ENCODE peak calls at places on chromosomes 3 and 15, in four cellular contexts. One of them, this sample, is unnamed.

GRCh38 chr15:78149805-78150751 is 916 bp downstream of the IDH3A start:
- DNase-seq in breast epithelium: no peak
- DNase-seq in GM12891: no peak
- DNase-seq in uterus: no peak
- DNase-seq in this sample: no peak

GRCh38 chr3:128319741-128320141 is 146.9 kb downstream of the DNAJB8 start:
- DNase-seq in breast epithelium: no peak
- DNase-seq in GM12891: no peak
- DNase-seq in uterus: no peak
- DNase-seq in this sample: peak

GRCh38 chr3:11186771-11187170 is 32.5 kb downstream of the HRH1 start:
- DNase-seq in breast epithelium: no peak
- DNase-seq in GM12891: no peak
- DNase-seq in uterus: no peak
- DNase-seq in this sample: no peak

GRCh38 chr15:98775498-98776230 is 127.3 kb downstream of the IGF1R start:
- DNase-seq in breast epithelium: no peak
- DNase-seq in GM12891: no peak
- DNase-seq in uterus: no peak
- DNase-seq in this sample: no peak

GRCh38 chr3:116280130-116280740 is 165.1 kb downstream of the LSAMP start:
- DNase-seq in breast epithelium: no peak
- DNase-seq in GM12891: no peak
- DNase-seq in uterus: no peak
- DNase-seq in this sample: no peak

GRCh38 chr15:81948142-81948709 is 97.6 kb downstream of the MEX3B start:
- DNase-seq in breast epithelium: no peak
- DNase-seq in GM12891: no peak
- DNase-seq in uterus: no peak
- DNase-seq in this sample: no peak

GRCh38 chr15:35697549-35698299 is 151.8 kb upstream of the DPH6 start:
- DNase-seq in breast epithelium: no peak
- DNase-seq in GM12891: no peak
- DNase-seq in uterus: no peak
- DNase-seq in this sample: no peak

GRCh38 chr3:111751961-111752360 is 107.1 kb upstream of the PHLDB2 start:
- DNase-seq in breast epithelium: no peak
- DNase-seq in GM12891: no peak
- DNase-seq in uterus: no peak
- DNase-seq in this sample: no peak

GRCh38 chr3:137771401-137772230 is 7.5 kb downstream of the SOX14 start:
- DNase-seq in breast epithelium: no peak
- DNase-seq in GM12891: no peak
- DNase-seq in uterus: no peak
- DNase-seq in this sample: no peak

DNA sequence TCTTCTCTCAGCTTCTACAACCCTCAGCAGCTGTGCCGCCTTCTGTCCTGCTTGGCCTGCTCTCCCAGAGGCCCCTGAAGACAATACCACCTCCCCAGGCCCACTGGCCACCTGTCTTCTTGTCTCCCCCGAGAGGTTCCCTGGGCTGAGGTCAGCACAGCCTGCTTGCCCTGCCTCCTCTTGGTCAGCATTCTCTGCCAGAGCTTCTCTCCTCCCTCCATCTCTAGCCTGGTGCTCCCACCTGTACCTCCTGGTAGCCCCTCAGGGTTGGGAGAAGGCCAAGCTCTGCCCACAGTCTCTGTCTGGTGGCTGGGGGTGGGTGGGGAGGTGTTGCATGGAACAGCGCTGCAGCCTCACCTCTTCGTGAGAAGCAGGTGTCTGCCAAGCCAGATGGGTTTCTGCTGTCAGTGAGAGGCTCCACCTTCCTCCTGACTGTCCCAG is 5.6 kb upstream of the ISLR start:
- DNase-seq in breast epithelium: no peak
- DNase-seq in GM12891: no peak
- DNase-seq in uterus: no peak
- DNase-seq in this sample: peak
- TF ChIP-seq POLR2A in breast epithelium: no peak
- TF ChIP-seq POLR2A in GM12891: no peak
- TF ChIP-seq POLR2A in uterus: no peak
- TF ChIP-seq POLR2A in this sample: no peak

DNA sequence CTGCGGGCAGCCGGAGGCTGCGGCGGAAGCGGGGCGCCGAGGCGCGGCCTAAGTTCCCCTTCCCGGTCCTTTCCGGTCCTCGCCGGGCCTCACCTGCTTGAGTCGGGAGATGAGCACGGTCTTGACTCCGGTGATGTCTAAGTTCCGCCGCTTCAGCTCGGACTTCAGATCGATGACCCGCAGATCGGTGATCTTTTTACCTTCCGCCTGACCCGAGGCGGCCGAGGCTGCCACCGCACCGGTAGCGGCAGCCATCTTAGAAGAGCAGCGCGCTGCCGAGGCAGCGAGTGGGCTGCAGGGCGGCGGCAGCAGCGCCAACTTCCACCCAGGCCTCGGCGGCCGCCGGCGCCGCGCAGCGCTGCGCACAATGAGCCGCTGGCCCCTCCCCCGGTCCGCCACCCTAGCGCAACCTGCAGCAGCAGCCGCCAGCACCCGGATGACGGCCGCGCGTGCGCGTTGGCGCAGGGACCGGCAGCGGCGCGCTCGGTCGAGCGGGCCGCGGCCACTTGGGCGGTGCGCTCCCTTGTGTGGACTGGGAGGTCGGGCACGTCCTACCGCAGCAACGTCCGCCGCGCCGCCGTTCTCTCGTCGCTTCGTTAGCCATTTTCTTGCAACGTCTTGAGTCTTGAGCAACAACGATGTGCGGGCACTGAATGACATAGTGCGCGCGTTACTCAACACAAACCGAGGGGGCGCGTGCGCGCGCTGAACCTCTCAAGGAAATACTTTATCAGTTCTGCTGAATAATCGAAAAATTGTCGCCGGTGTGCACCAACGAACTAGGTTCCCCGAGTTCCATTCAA is at the start of gene SLTM:
- DNase-seq in breast epithelium: peak
- DNase-seq in GM12891: peak
- DNase-seq in uterus: peak
- DNase-seq in this sample: peak
- TF ChIP-seq POLR2A in breast epithelium: peak
- TF ChIP-seq POLR2A in GM12891: peak
- TF ChIP-seq POLR2A in uterus: peak
- TF ChIP-seq POLR2A in this sample: peak

DNA sequence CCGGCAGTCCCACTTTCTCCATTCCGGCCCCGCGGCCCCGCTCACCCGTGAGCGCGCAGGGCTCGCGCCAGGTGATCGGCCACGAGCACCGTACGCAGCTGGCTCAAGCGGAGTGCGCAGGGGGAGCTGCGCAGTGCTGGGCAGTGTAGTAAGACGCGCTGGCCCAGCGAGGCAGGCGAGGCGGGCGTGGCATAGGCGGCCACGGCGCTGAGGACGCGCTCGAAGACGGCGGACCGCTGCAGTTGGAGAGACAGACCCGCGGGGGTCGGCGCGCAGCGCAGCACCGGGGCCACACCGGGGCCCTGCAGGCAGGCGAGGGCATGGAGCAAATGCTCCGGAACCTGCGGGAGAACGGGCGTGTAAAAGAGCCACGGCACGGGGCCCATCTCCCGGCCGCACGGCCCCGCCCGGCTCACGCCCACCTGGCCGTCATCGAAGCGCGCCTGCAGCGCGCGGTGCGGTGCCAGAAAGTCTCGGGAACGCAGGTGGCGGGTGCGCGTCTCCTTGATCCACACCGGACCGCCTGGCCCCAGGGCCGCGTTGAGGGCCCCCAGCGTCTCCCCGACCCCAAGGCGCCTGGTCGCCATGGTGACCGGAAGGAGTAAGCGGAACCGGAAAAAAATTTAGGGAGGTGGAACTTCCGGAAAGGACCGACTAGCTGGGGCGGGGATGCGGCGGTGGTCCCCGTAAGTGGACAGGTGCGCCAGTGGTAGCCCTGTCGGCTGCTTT is at the start of gene DALRD3:
- DNase-seq in breast epithelium: peak
- DNase-seq in GM12891: peak
- DNase-seq in uterus: peak
- DNase-seq in this sample: peak
- TF ChIP-seq POLR2A in breast epithelium: peak
- TF ChIP-seq POLR2A in GM12891: peak
- TF ChIP-seq POLR2A in uterus: peak
- TF ChIP-seq POLR2A in this sample: peak

DNA sequence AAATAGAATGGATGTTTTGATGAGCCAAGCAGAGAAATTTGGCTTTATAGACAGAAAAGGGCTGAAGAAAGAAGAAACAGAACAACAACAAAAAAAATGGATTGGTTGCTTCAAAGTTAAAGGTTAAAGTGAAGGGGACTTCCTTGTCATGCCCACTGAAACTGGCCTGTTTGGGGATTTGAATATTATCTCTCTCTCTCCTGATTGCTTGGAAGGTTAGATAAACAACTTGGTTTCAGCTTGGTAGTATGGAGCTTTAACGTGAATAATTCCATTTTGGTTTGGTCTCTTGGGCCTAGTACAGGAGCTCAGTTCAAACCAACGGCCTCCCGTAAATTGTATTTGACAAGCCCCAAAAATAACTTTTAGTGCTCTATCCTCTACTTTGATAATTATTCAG is 70.8 kb upstream of the MBNL1 start:
- DNase-seq in breast epithelium: no peak
- DNase-seq in GM12891: no peak
- DNase-seq in uterus: no peak
- DNase-seq in this sample: no peak
- TF ChIP-seq POLR2A in breast epithelium: no peak
- TF ChIP-seq POLR2A in GM12891: no peak
- TF ChIP-seq POLR2A in uterus: no peak
- TF ChIP-seq POLR2A in this sample: no peak

GRCh38 chr15:73517566-73517965 is 74.6 kb downstream of the REC114 start:
- DNase-seq in breast epithelium: no peak
- DNase-seq in GM12891: no peak
- DNase-seq in uterus: no peak
- DNase-seq in this sample: no peak

GRCh38 chr15:73518876-73519594 is 76.1 kb downstream of the REC114 start:
- DNase-seq in breast epithelium: no peak
- DNase-seq in GM12891: no peak
- DNase-seq in uterus: no peak
- DNase-seq in this sample: no peak

GRCh38 chr15:73524919-73525318 is 82.0 kb downstream of the REC114 start:
- DNase-seq in breast epithelium: no peak
- DNase-seq in GM12891: no peak
- DNase-seq in uterus: no peak
- DNase-seq in this sample: no peak

GRCh38 chr15:73518180-73518862 is 75.4 kb downstream of the REC114 start:
- DNase-seq in breast epithelium: no peak
- DNase-seq in GM12891: no peak
- DNase-seq in uterus: no peak
- DNase-seq in this sample: no peak

GRCh38 chr15:73522011-73522410 is 79.0 kb downstream of the REC114 start:
- DNase-seq in breast epithelium: no peak
- DNase-seq in GM12891: no peak
- DNase-seq in uterus: no peak
- DNase-seq in this sample: no peak
- TF ChIP-seq POLR2A in breast epithelium: no peak
- TF ChIP-seq POLR2A in GM12891: no peak
- TF ChIP-seq POLR2A in uterus: no peak
- TF ChIP-seq POLR2A in this sample: no peak

GRCh38 chr3:125611908-125612307 is 16.6 kb upstream of the OSBPL11 start:
- DNase-seq in breast epithelium: no peak
- DNase-seq in GM12891: no peak
- DNase-seq in uterus: no peak
- DNase-seq in this sample: no peak
- TF ChIP-seq POLR2A in breast epithelium: no peak
- TF ChIP-seq POLR2A in GM12891: no peak
- TF ChIP-seq POLR2A in uterus: no peak
- TF ChIP-seq POLR2A in this sample: no peak

GRCh38 chr3:41276191-41276590 is 76.9 kb downstream of the CTNNB1 start:
- DNase-seq in breast epithelium: no peak
- DNase-seq in GM12891: no peak
- DNase-seq in uterus: no peak
- DNase-seq in this sample: no peak
- TF ChIP-seq POLR2A in breast epithelium: no peak
- TF ChIP-seq POLR2A in GM12891: no peak
- TF ChIP-seq POLR2A in uterus: no peak
- TF ChIP-seq POLR2A in this sample: no peak